ENCODE peak calls at places on chromosomes 6 and 20, in five cellular contexts. E is uterus, G is adrenal gland, K is body of pancreas, U is HCT116. S is an unnamed sample.

GRCh38 chr6:112202639-112203341 is 51.6 kb downstream of the LAMA4 start:
- DNase-seq in G (no peak), K (no peak), E (no peak), U (no peak), S (no peak)

GRCh38 chr6:103085801-103086200 is 1692.3 kb downstream of the GRIK2 start:
- DNase-seq in G (no peak), E (no peak), U (no peak), K (no peak), S (no peak)

GRCh38 chr6:89644864-89645263 is 6.3 kb upstream of the LYRM2 start:
- DNase-seq in G (no peak), U (no peak), K (no peak), E (no peak), S (no peak)

GRCh38 chr20:15851576-15852075 is 721.6 kb downstream of the KIF16B start:
- DNase-seq in E (no peak), K (no peak), G (no peak), U (no peak), S (no peak)

GRCh38 chr6:159955945-159956361 is 12.9 kb upstream of the IGF2R start:
- DNase-seq in K (no peak), U (no peak), G (no peak), E (no peak), S (no peak)

GRCh38 chr20:2703716-2704475 is 11.3 kb downstream of the EBF4 start:
- DNase-seq in G (no peak), K (no peak), E (no peak), U (no peak), S (no peak)

GRCh38 chr6:409370-409972 is 17.9 kb downstream of the IRF4 start:
- DNase-seq in K (no peak), E (no peak), G (no peak), U (no peak), S (no peak)

GRCh38 chr6:124870611-124871201 is 91.5 kb upstream of the RNF217 start:
- DNase-seq in E (no peak), G (peak), U (peak), K (no peak), S (no peak)

GRCh38 chr6:110589865-110590513 is 113.6 kb upstream of the SLC22A16 start:
- DNase-seq in K (no peak), U (no peak), E (no peak), G (no peak), S (no peak)
- TF ChIP-seq POLR2A in K (no peak), U (no peak), E (no peak), G (no peak), S (no peak)

GRCh38 chr20:19260412-19261090 is 48.1 kb downstream of the SLC24A3 start:
- DNase-seq in U (no peak), G (no peak), E (no peak), K (no peak), S (no peak)
- H3K27ac ChIP-seq in U (no peak), G (no peak), E (no peak), K (no peak), S (no peak)

GRCh38 chr6:87922947-87923330 is 124.7 kb upstream of the SPACA1 start:
- DNase-seq in G (no peak), U (no peak), K (no peak), E (no peak), S (no peak)
- TF ChIP-seq POLR2A in G (no peak), U (no peak), K (no peak), E (no peak), S (no peak)

DNA sequence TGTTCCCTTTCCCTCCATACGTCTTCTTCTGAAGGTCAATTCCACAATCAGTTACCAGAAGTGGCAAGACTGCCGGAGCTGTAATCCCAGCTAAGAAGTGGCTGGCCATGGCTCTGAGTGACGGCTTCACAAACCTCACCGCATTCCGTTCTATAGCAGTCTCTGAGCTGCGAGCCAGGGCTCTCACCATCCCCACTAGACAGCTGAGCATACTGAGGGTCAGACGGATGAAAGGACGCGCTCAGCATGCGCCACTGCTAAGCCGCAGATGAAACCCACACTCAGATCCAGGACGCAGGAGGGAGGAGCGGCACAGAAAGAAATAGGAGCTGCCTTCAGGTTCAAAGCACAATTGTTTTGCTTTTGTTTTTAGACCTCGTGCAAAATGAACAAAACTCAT is 97.9 kb downstream of the ANKRD60 start:
- DNase-seq in U (no peak), E (peak), G (no peak), K (no peak), S (no peak)
- H3K27ac ChIP-seq in U (no peak), E (peak), G (no peak), K (no peak), S (peak)

GRCh38 chr6:154602708-154603107 is 92.2 kb upstream of the CNKSR3 start:
- DNase-seq in G (no peak), U (no peak), K (no peak), E (no peak), S (no peak)

GRCh38 chr6:154604120-154604519 is 93.6 kb upstream of the CNKSR3 start:
- DNase-seq in G (no peak), U (no peak), K (no peak), E (no peak), S (no peak)

GRCh38 chr6:154605207-154605877 is 94.9 kb upstream of the CNKSR3 start:
- DNase-seq in E (no peak), K (no peak), G (no peak), U (no peak), S (no peak)

GRCh38 chr6:154606860-154607259 is 96.4 kb upstream of the CNKSR3 start:
- DNase-seq in U (no peak), E (no peak), G (no peak), K (no peak), S (no peak)

GRCh38 chr6:154606457-154606856 is 96.0 kb upstream of the CNKSR3 start:
- DNase-seq in E (no peak), K (no peak), G (no peak), U (no peak), S (no peak)
- TF ChIP-seq POLR2A in E (no peak), K (no peak), G (no peak), U (no peak), S (no peak)

GRCh38 chr6:11232968-11233626 is 629 bp upstream of the NEDD9 start:
- DNase-seq in U (no peak), K (peak), G (peak), E (no peak), S (no peak)
- H3K27ac ChIP-seq in U (no peak), K (peak), G (peak), E (peak), S (peak)

GRCh38 chr6:25990172-25990873 is 27.7 kb downstream of the TRIM38 start:
- DNase-seq in K (no peak), G (no peak), U (no peak), E (no peak), S (no peak)

GRCh38 chr6:25993038-25993684 is 30.6 kb downstream of the TRIM38 start:
- DNase-seq in U (no peak), K (no peak), G (no peak), E (no peak), S (no peak)

GRCh38 chr6:25991785-25992412 is 29.3 kb downstream of the TRIM38 start:
- DNase-seq in K (peak), U (no peak), E (peak), G (peak), S (peak)

GRCh38 chr6:25995507-25995906 is 32.9 kb downstream of the TRIM38 start:
- DNase-seq in G (no peak), E (no peak), K (no peak), U (no peak), S (no peak)

GRCh38 chr6:25992413-25993037 is 29.9 kb downstream of the TRIM38 start:
- DNase-seq in E (peak), G (peak), U (peak), K (peak), S (peak)
- TF ChIP-seq POLR2A in E (peak), G (peak), U (peak), K (peak), S (peak)

DNA sequence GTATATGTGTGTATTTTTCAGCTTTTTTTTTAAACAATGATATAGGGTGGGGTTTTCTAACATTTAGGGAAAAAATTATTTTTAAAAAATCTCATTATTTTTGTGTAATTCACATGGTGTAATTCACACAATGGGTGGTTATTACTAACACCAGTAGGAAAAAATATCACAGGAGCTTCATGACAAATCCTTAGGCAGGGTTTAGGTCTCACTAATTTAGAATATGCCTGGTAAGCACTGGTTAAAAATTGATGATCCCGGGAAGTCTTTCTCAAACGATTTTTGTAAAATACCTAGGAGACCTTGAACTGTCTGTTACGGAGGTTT is 29.5 kb upstream of the ZNF217 start:
- DNase-seq in U (no peak), K (no peak), E (no peak), G (no peak), S (no peak)
- H3K27ac ChIP-seq in U (peak), K (peak), E (peak), G (peak), S (peak)

DNA sequence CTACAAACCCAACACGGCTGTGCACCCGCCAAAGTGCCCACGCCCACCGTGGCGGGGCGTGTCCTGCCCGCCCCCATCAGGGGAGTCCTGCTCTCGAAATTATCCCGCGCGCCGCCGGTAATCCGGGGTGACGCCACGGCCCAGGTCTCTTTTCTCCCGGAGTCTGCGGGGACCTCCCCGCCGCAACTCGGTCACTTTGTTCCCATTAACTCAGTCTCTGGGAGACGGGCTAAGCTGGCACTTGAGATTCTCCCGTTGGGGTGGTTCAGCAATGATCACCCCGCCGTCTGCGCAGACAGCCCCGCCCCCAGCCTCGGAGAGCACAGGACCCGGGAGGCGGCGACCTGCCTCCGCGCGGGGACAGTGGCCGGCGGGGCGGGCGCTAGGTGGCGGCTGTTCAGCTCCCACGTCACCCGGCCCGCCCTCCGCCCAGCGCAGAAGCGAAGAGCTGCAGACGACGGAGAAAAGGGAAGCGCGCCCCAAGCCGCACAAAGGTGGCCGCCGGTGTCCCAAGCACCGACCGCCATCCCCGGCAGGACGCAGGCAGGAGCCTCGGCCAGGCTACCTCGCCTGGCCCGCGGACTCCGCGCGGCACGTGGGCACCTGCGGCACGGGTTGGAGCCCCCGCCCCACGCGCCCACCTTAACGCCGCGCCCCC is 31.5 kb downstream of the SF3B5 start:
- DNase-seq in K (peak), E (peak), G (peak), U (peak), S (peak)
- TF ChIP-seq POLR2A in K (peak), E (peak), G (peak), U (no peak), S (peak)

DNA sequence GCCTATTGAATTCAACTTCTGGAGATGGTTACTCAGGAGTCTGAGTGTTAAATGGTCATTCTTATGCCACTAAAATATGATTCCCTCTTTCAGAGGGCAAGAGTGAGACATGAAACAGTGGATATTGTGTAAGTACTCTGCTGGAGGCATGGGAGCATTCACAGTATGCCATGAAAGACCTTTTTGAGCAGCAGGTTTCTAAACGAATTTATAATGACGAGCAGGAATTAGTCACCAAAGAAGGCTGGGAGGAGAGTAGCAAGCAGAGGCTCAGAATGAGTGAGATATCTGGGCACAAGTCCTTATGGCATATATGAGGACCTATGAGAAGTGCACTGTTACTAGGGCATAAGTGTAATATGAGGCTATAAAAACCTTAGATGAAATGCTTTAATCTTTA is 10.9 kb upstream of the MYB start:
- DNase-seq in U (no peak), K (no peak), G (no peak), E (no peak), S (no peak)
- H3K27ac ChIP-seq in U (no peak), K (no peak), G (no peak), E (no peak), S (no peak)